ENCODE peak calls at places on chromosomes 1 and 21, in four cellular contexts. L, N, Q and B are unnamed samples.

GRCh38 chr1:121587777-121588176 is 403.0 kb downstream of the SRGAP2C start:
- DNase-seq in N (no peak), L (no peak), Q (no peak), B (no peak)

GRCh38 chr1:88141499-88142074 is 542.5 kb upstream of the PKN2 start:
- DNase-seq in L (no peak), N (no peak), Q (no peak), B (no peak)

GRCh38 chr1:150966011-150966410 is 8.6 kb downstream of the CERS2 start:
- DNase-seq in Q (no peak), L (no peak), N (no peak), B (no peak)

GRCh38 chr1:73998348-73998959 is 199.5 kb downstream of the LRRIQ3 start:
- DNase-seq in L (no peak), N (no peak), Q (no peak), B (peak)

GRCh38 chr1:116871772-116872146 is 38.0 kb upstream of the PTGFRN start:
- DNase-seq in L (no peak), Q (no peak), N (no peak), B (no peak)

GRCh38 chr1:17212487-17213121 is 7.7 kb downstream of the PADI1 start:
- DNase-seq in L (peak), N (no peak), Q (no peak), B (no peak)

GRCh38 chr1:201505505-201505893 is 1.4 kb downstream of the CSRP1 start:
- DNase-seq in L (no peak), Q (no peak), N (peak), B (no peak)

GRCh38 chr21:44349847-44350772 is 3.3 kb upstream of the TRPM2 start:
- DNase-seq in N (no peak), L (peak), Q (peak), B (no peak)

GRCh38 chr1:87578464-87578863 is 249.8 kb downstream of the LMO4 start:
- DNase-seq in Q (no peak), N (no peak), L (no peak), B (no peak)

GRCh38 chr1:40530735-40531380 is 579 bp upstream of the ZNF684 start:
- DNase-seq in L (no peak), Q (no peak), N (no peak), B (peak)

GRCh38 chr1:53410100-53410541 is 49.1 kb upstream of the DMRTB1 start:
- DNase-seq in Q (no peak), L (no peak), N (peak), B (no peak)

GRCh38 chr1:41645062-41645461 is 160.6 kb upstream of the EDN2 start:
- DNase-seq in L (no peak), Q (no peak), N (no peak), B (no peak)

GRCh38 chr1:76303348-76303712 is 228.8 kb downstream of the ST6GALNAC3 start:
- DNase-seq in L (no peak), Q (no peak), N (no peak), B (no peak)

GRCh38 chr1:95582746-95583145 is 348.7 kb downstream of the RWDD3 start:
- DNase-seq in Q (no peak), N (no peak), L (no peak), B (no peak)

GRCh38 chr21:44732956-44733355 is 21.6 kb upstream of the TSPEAR start:
- DNase-seq in N (no peak), L (no peak), Q (no peak), B (peak)

GRCh38 chr1:227889863-227890405 is 57.8 kb downstream of the WNT9A start:
- DNase-seq in Q (no peak), N (peak), L (no peak), B (no peak)

GRCh38 chr1:23369335-23370013 is at the start of gene ZNF436:
- DNase-seq in N (peak), Q (no peak), L (no peak), B (peak)

GRCh38 chr1:44672254-44672955 is 1.9 kb downstream of the TMEM53 start:
- DNase-seq in Q (no peak), L (peak), N (no peak), B (no peak)

GRCh38 chr1:7247158-7247557 is 461.9 kb downstream of the CAMTA1 start:
- DNase-seq in Q (no peak), L (no peak), N (no peak), B (no peak)

GRCh38 chr1:169201084-169201619 is 94.7 kb downstream of the ATP1B1 start:
- DNase-seq in N (no peak), Q (no peak), L (no peak), B (no peak)

GRCh38 chr1:154442006-154442740 is 37.0 kb downstream of the IL6R start:
- DNase-seq in Q (peak), L (no peak), N (no peak), B (no peak)

GRCh38 chr1:94235189-94236020 is 2.0 kb downstream of the ARHGAP29 start:
- DNase-seq in L (no peak), Q (no peak), N (no peak), B (no peak)

GRCh38 chr1:61051455-61052392 is 30.6 kb upstream of the NFIA start:
- DNase-seq in N (peak), Q (peak), L (no peak), B (no peak)

GRCh38 chr1:11180342-11180744 is 8.8 kb upstream of the ANGPTL7 start:
- DNase-seq in Q (no peak), N (no peak), L (no peak), B (no peak)

GRCh38 chr1:153515504-153516394 is 20.0 kb downstream of the S100A6 start:
- DNase-seq in N (no peak), L (no peak), Q (no peak), B (no peak)

GRCh38 chr1:240242601-240243144 is 151.0 kb downstream of the FMN2 start:
- DNase-seq in Q (no peak), N (no peak), L (no peak), B (no peak)

GRCh38 chr1:27557596-27558340 is 46.2 kb downstream of the AHDC1 start:
- DNase-seq in L (no peak), Q (peak), N (peak), B (no peak)

GRCh38 chr1:175188936-175189335 is 3.6 kb downstream of the KIAA0040 start:
- DNase-seq in Q (no peak), N (no peak), L (no peak), B (peak)

GRCh38 chr1:183824295-183824694 is 19.4 kb downstream of the RGL1 start:
- DNase-seq in N (no peak), Q (no peak), L (no peak), B (no peak)

GRCh38 chr1:10866314-10867091 is 70.1 kb upstream of the CASZ1 start:
- DNase-seq in L (no peak), N (no peak), Q (peak), B (no peak)

GRCh38 chr1:231420959-231421615 is 1.0 kb downstream of the EGLN1 start:
- DNase-seq in L (no peak), Q (peak), N (peak), B (peak)

GRCh38 chr1:22658385-22659163 is 5.5 kb downstream of the C1QB start:
- DNase-seq in Q (no peak), N (no peak), L (no peak), B (no peak)

GRCh38 chr1:30885580-30886513 is 22.7 kb downstream of the SDC3 start:
- DNase-seq in Q (no peak), L (no peak), N (no peak), B (no peak)

GRCh38 chr1:204817341-204817740 is 53.3 kb upstream of the NFASC start:
- DNase-seq in Q (no peak), L (no peak), N (no peak), B (no peak)

GRCh38 chr1:3185896-3186525 is 117.0 kb downstream of the PRDM16 start:
- DNase-seq in N (no peak), L (no peak), Q (no peak), B (no peak)

GRCh38 chr1:195768936-195769335 is 839.3 kb downstream of the KCNT2 start:
- DNase-seq in Q (no peak), N (no peak), L (no peak), B (no peak)

GRCh38 chr1:38586993-38587646 is 272.5 kb downstream of the RRAGC start:
- DNase-seq in Q (peak), L (no peak), N (peak), B (peak)

GRCh38 chr1:65265296-65266271 is 43.8 kb upstream of the DNAJC6 start:
- DNase-seq in N (no peak), Q (peak), L (no peak), B (peak)
- TF ChIP-seq CTCF in N (no peak), Q (no peak), L (peak), B (peak)

GRCh38 chr1:171061425-171062143 is 29.1 kb upstream of the FMO3 start:
- DNase-seq in Q (no peak), N (no peak), L (no peak), B (no peak)

DNA sequence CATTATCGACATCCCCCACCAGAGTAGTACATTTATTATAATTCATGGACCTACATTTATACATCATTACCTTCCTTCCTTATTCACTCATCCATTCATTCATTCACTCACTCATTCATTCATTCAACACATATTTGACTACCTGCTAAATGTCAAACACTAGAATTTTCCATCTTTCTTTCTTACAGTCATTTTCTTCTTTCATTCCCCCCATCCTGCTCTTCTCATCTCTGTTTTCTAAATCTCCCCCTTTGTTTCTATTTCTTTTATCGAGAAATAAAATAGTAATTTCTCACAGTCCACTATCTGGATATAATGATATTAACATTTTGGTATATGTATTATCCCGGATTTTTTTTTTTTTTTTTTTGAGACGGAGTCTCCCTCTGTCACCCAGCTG is 27.8 kb upstream of the FMO3 start:
- DNase-seq in N (no peak), Q (no peak), L (no peak), B (no peak)
- TF ChIP-seq CTCF in N (no peak), Q (no peak), L (no peak), B (no peak)

GRCh38 chr1:245085508-245086095 is 69.2 kb upstream of the KIF26B start:
- DNase-seq in N (no peak), L (no peak), Q (no peak), B (peak)
- TF ChIP-seq CTCF in N (no peak), L (peak), Q (no peak), B (no peak)

DNA sequence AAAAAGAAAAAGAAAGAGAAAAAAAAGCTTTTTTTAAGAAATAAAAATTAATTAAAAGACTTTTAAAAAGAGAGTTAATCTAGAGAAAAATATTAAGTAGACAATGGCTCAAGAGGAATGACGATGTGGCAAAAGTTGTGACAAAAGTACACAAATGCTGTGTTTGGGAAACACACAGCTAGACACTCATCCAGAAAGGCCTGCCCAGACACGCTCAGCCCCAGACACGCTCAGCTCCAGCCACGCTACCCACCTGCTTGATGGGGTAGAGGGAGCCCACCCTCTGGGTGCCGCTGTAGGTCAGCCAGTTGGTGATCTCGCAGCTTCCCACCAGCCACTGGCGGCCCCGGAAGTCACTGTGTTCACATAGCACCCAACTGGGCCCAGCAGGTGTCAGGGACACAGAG is 10.2 kb downstream of the CD52 start:
- DNase-seq in Q (no peak), L (no peak), N (no peak), B (no peak)
- TF ChIP-seq CTCF in Q (no peak), L (no peak), N (no peak), B (no peak)

GRCh38 chr1:234186037-234186688 is 187.1 kb upstream of the COA6 start:
- DNase-seq in L (no peak), N (no peak), Q (no peak), B (no peak)

GRCh38 chr1:234185438-234185837 is 187.8 kb upstream of the COA6 start:
- DNase-seq in N (no peak), Q (no peak), L (no peak), B (no peak)

GRCh38 chr1:234188454-234188792 is 184.8 kb upstream of the COA6 start:
- DNase-seq in Q (peak), L (no peak), N (no peak), B (no peak)
- TF ChIP-seq CTCF in Q (no peak), L (no peak), N (no peak), B (no peak)

GRCh38 chr1:71587961-71588360 is 507.1 kb upstream of the ZRANB2 start:
- DNase-seq in N (no peak), L (no peak), Q (no peak), B (no peak)
- TF ChIP-seq CTCF in N (peak), L (peak), Q (no peak), B (no peak)

GRCh38 chr1:32073387-32074229 is 869 bp downstream of the TMEM39B start:
- DNase-seq in Q (no peak), L (no peak), N (no peak), B (no peak)
- TF ChIP-seq CTCF in Q (no peak), L (peak), N (no peak), B (no peak)

DNA sequence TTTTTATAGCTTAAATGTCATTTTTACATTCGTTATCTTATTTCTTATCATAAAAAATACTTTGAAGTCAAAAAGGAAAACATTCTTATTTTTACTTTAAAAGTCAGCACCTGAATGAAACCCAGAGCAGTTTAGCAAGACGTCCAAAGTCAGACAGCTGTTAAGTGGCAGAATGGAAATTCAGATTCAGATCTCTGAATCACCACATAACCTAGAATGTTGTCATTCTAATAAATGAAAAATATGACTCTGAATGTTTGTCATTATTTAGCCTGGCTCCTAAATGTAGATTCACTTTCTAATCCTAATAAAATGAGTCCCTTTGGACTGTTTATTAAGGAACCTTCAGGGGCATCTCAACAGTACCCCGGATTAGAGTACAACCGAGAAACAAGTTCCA is 75.2 kb upstream of the RGS7 start:
- DNase-seq in L (no peak), N (no peak), Q (no peak), B (no peak)
- TF ChIP-seq CTCF in L (no peak), N (no peak), Q (no peak), B (no peak)